ENCODE peak calls at places on chromosome 20, in five cellular contexts. J is adrenal gland, X is spleen, R is RWPE2, W is pancreas. K is an unnamed sample. For H3K4me1, the result is how much of the 10 kb centered on the place peaks cover.

GRCh38 chr20:8291873-8292272 is 159.8 kb downstream of the PLCB1 start:
- DNase-seq in W (no peak), R (no peak), X (no peak), J (no peak), K (no peak)

GRCh38 chr20:57485770-57486169 is 39.2 kb downstream of the CTCFL start:
- DNase-seq in W (no peak), J (no peak), X (no peak), R (no peak), K (no peak)

GRCh38 chr20:8722277-8722928 is 346.5 kb upstream of the PLCB4 start:
- DNase-seq in X (no peak), J (peak), R (no peak), W (no peak), K (no peak)

GRCh38 chr20:20229595-20229994 is 138.3 kb upstream of the INSM1 start:
- DNase-seq in J (no peak), W (no peak), X (no peak), R (no peak), K (no peak)

GRCh38 chr20:56004611-56005388 is 519 bp downstream of the CBLN4 start:
- DNase-seq in X (no peak), W (peak), J (no peak), R (peak), K (no peak)

GRCh38 chr20:23317081-23317480 is 33.5 kb upstream of the NXT1 start:
- DNase-seq in R (no peak), J (no peak), X (no peak), W (no peak), K (no peak)

GRCh38 chr20:50337521-50338466 is 147.2 kb downstream of the CEBPB start:
- DNase-seq in W (no peak), J (no peak), X (peak), R (peak), K (no peak)

GRCh38 chr20:49706548-49707517 is 6.8 kb downstream of the B4GALT5 start:
- DNase-seq in W (no peak), X (no peak), R (peak), J (no peak), K (no peak)

GRCh38 chr20:49825521-49826033 is 12.9 kb downstream of the SLC9A8 start:
- DNase-seq in R (no peak), X (no peak), W (no peak), J (no peak), K (peak)

DNA sequence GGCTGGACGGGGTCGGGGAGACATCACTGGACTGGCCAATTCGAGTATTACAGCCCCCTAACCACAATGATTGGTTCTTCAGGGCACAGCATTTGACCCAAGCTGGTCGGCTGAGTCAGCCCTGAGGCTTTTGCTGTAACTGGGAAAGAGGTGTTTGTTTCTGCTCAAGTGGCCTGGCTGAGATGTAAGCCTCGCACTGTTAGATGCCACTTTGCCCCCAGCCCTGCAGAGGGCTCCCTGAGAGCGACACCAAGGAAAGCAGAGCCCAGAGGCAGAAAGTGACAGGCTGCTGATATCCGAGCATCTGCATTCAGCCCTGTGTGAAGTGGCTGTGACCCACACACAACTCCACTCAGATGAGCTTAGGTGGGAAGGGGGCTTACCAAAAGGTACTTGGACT is 19.4 kb downstream of the ERGIC3 start:
- DNase-seq in R (no peak), X (no peak), W (peak), J (no peak), K (no peak)
- TF ChIP-seq CTCF in R (peak), X (no peak), W (no peak), J (peak), K (peak)

GRCh38 chr20:44423480-44423879 is 52.2 kb upstream of the TTPAL start:
- DNase-seq in R (no peak), J (no peak), X (no peak), W (no peak), K (no peak)
- H3K4me1 ChIP-seq in R (under half), J (under half), X (under half), W (under half), K (under half)

GRCh38 chr20:62651285-62652021 is 9.2 kb downstream of the SLCO4A1 start:
- DNase-seq in J (peak), W (no peak), R (no peak), X (peak), K (no peak)

GRCh38 chr20:62652051-62652893 is 10.0 kb downstream of the SLCO4A1 start:
- DNase-seq in J (peak), W (peak), R (peak), X (peak), K (peak)

GRCh38 chr20:62652894-62653305 is 10.6 kb downstream of the SLCO4A1 start:
- DNase-seq in R (no peak), X (peak), W (no peak), J (no peak), K (no peak)

GRCh38 chr20:62653951-62654685 is 11.8 kb downstream of the SLCO4A1 start:
- DNase-seq in W (no peak), R (no peak), J (no peak), X (no peak), K (no peak)

DNA sequence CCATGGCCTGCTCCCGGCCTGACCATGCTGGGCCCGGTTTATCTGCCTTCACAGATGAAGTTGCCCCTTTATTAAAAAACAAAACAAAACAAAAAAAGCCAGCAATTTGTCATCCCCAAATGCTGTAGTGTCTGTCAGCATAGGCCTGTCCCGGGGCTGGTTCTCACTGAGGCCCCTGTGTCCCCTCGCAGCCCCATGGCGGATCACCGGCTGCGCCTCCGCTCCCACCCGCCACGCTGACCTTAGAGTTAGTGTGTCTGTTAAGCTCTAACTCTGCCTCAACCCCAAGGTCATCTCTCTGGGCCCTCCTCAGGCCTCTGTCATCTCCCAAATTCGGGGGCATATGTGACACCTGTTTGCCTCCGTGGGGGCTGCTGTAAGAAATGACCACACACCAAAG is 11.1 kb downstream of the SLCO4A1 start:
- DNase-seq in J (no peak), X (no peak), W (no peak), R (no peak), K (no peak)
- H3K27ac ChIP-seq in J (peak), X (peak), W (peak), R (peak), K (peak)

GRCh38 chr20:64131406-64131805 is 24.0 kb upstream of the NPBWR2 start:
- DNase-seq in W (peak), R (peak), J (no peak), X (peak), K (no peak)

GRCh38 chr20:64130876-64131275 is 23.5 kb upstream of the NPBWR2 start:
- DNase-seq in J (no peak), X (peak), R (peak), W (peak), K (peak)

GRCh38 chr20:64137598-64138031 is 26.6 kb upstream of the MYT1 start:
- DNase-seq in J (no peak), R (peak), X (peak), W (peak), K (peak)

GRCh38 chr20:64136004-64136710 is 28.1 kb upstream of the MYT1 start:
- DNase-seq in X (peak), J (no peak), R (peak), W (peak), K (peak)

DNA sequence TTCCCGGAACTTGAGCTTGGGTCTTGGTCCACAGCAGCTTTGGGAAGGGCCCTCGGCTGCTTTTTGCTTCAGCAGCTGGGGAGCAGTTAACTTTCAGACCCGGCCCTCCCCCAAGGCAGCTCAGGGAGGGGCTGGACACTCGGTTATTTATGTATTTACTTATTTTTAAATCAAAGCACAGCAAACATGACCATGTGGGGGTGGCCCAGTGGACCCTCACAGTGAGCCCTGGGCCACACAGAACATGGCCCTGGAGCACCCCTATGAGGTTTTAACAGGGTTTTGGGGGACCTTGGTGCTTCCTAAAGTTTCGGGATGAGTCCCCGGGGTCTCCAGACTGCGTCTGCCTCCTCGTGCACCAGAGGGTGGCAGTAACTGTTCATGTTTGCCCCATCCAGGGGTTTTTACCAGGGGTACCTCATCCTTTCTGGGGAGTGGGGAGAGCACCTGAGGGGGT is 26.6 kb upstream of the NPBWR2 start:
- DNase-seq in J (no peak), W (peak), R (peak), X (peak), K (peak)
- TF ChIP-seq CTCF in J (peak), W (no peak), R (peak), X (no peak), K (no peak)

GRCh38 chr20:17956099-17956685 is 12.4 kb downstream of the SNX5 start:
- DNase-seq in X (no peak), R (no peak), W (no peak), J (no peak), K (no peak)
- H3K4me1 ChIP-seq in X (half or more), R (under half), W (under half), J (under half), K (under half)

GRCh38 chr20:3194617-3195280 is 9.7 kb downstream of the DDRGK1 start:
- DNase-seq in W (no peak), X (peak), R (no peak), J (no peak), K (peak)
- H3K27ac ChIP-seq in W (no peak), X (no peak), R (no peak), J (no peak), K (no peak)

GRCh38 chr20:1324598-1325172 is 4.3 kb downstream of the SDCBP2 start:
- DNase-seq in R (peak), X (peak), W (no peak), J (peak), K (no peak)

GRCh38 chr20:1323830-1324597 is 4.9 kb downstream of the SDCBP2 start:
- DNase-seq in R (peak), J (peak), W (no peak), X (peak), K (peak)

GRCh38 chr20:1326031-1326930 is 2.7 kb downstream of the SDCBP2 start:
- DNase-seq in R (no peak), J (peak), X (peak), W (no peak), K (no peak)

GRCh38 chr20:1327241-1327653 is 1.7 kb downstream of the SDCBP2 start:
- DNase-seq in R (peak), J (peak), X (peak), W (no peak), K (peak)

DNA sequence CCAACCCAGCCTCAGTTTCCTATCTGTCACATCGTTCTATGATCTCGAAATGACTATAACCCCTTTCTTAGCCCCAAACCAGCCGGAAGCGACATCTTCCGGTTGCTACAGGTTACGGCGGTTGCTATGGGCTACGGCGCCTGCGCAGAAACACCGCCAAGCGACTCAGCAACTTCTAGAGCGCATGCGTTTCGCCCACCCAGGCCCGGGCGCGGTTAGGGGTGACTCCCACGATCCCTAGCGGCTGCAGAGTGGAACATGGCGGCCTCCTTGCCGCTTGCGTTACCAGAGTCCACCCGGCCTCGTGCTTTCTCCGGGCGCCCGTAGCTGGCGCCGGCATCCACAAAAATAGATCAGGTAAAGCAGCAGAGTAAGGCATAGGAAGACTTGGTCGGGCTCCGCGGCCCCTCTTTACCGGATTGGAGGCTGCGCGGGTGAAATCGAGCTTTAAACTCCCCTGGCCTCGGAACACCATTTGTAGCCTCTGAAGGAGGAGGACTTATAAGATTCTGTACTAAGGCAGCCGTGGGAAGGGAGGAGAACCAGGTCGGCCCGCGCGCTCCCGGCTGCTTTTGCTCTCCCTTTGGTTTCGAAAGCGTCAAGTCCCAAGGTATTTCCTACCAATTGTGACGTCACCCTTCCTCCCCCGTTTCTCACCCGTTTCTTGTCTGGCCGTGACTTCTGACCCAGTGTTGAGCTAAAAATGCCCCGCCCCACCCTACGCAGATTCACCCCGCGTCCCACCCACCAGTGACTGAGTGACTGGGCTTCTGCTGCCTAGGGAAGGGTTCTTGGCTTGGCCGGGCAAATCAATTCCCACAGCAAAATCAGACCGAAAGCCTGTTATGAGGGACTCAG is 3.5 kb downstream of the SDCBP2 start:
- DNase-seq in W (peak), X (peak), R (peak), J (peak), K (peak)
- TF ChIP-seq CTCF in W (no peak), X (peak), R (no peak), J (peak), K (no peak)

DNA sequence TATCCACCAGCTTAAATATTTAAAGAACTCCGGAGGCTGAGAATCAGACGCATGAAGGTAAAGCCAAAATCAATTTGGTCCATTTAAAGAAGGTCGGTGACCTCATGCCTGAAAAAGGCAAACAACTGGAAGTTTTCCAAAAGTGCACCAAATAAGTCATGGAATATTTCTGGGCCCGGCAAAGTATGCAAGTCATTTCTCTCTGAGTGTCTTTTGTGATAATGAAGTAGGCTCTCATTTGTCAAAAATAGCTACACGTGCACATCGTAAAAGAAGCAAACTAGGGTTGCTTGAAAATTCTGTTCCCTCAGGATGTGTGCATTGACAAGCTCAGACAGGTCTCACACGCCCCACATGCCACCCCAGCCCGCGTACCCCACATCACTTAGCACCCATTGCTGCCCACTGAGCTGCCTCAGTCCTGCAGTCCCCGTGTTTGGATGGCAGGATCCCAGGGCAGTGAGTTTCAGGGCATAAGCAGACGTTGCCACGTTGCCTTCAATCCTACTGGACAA is 20.5 kb upstream of the PYGB start:
- DNase-seq in R (no peak), W (no peak), X (peak), J (peak), K (no peak)
- H3K4me1 ChIP-seq in R (under half), W (under half), X (under half), J (under half), K (under half)

GRCh38 chr20:60057866-60058807 is 99.9 kb downstream of the CDH26 start:
- DNase-seq in J (no peak), R (peak), X (peak), W (no peak), K (no peak)
- H3K27ac ChIP-seq in J (peak), R (peak), X (peak), W (no peak), K (no peak)